ENCODE peak calls at places on chromosomes 3 and 15, in ten cellular contexts. R is H9, B is SJSA1, L is A549, A is IMR-90, O is RWPE2, H is GM23248, Q is heart right ventricle, C is ovary, Z is tibial artery. I is an unnamed sample. For H3K9me3, the result is how much of the 10 kb centered on the place peaks cover.

GRCh38 chr15:55800216-55800615 is 57.3 kb upstream of the PRTG start:
- DNase-seq in R (no peak), B (no peak), L (no peak), A (no peak), O (no peak), H (no peak), Q (no peak), C (no peak), Z (no peak), I (no peak)

GRCh38 chr3:99232696-99233095 is 331.2 kb upstream of the DCBLD2 start:
- DNase-seq in R (no peak), B (no peak), L (no peak), A (peak), O (no peak), H (peak), Q (no peak), C (no peak), Z (no peak), I (no peak)

GRCh38 chr15:70275461-70276138 is 177.9 kb upstream of the TLE3 start:
- DNase-seq in R (no peak), B (no peak), L (no peak), A (no peak), O (peak), H (no peak), Q (no peak), C (no peak), Z (peak), I (no peak)

GRCh38 chr15:90004671-90005070 is 3.5 kb downstream of the ZNF710 start:
- DNase-seq in R (no peak), B (peak), L (peak), A (peak), O (peak), H (peak), Q (no peak), C (no peak), Z (no peak), I (no peak)

GRCh38 chr3:46899151-46900006 is 21.9 kb downstream of the PTH1R start:
- DNase-seq in R (no peak), B (no peak), L (no peak), A (no peak), O (peak), H (no peak), Q (no peak), C (no peak), Z (peak), I (peak)

GRCh38 chr3:9036327-9037112 is 73.2 kb upstream of the RAD18 start:
- DNase-seq in R (no peak), B (peak), L (no peak), A (peak), O (no peak), H (peak), Q (peak), C (peak), Z (peak), I (peak)

GRCh38 chr3:53169045-53169831 is 8.2 kb downstream of the PRKCD start:
- DNase-seq in R (peak), B (no peak), L (no peak), A (no peak), O (no peak), H (no peak), Q (no peak), C (no peak), Z (no peak), I (no peak)

GRCh38 chr3:189573004-189573403 is 58.2 kb upstream of the TP63 start:
- DNase-seq in R (no peak), B (no peak), L (no peak), A (no peak), O (no peak), H (peak), Q (no peak), C (no peak), Z (no peak), I (no peak)

GRCh38 chr3:12601072-12601471 is 44.2 kb downstream of the MKRN2 start:
- DNase-seq in R (no peak), B (no peak), L (peak), A (no peak), O (no peak), H (no peak), Q (no peak), C (no peak), Z (no peak), I (no peak)

GRCh38 chr3:536417-536813 is 339.9 kb downstream of the CHL1 start:
- DNase-seq in R (no peak), B (no peak), L (no peak), A (no peak), O (no peak), H (peak), Q (no peak), C (no peak), Z (no peak), I (no peak)
- H3K9me3 ChIP-seq in R (under half), B (under half), L (under half), A (under half), O (under half), H (under half), Q (under half), C (under half), Z (under half), I (under half)

GRCh38 chr15:68682906-68683490 is 104.2 kb downstream of the CORO2B start:
- DNase-seq in R (no peak), B (no peak), L (no peak), A (no peak), O (no peak), H (no peak), Q (no peak), C (no peak), Z (peak), I (no peak)
- H3K9me3 ChIP-seq in R (under half), B (under half), L (under half), A (under half), O (under half), H (under half), Q (under half), C (under half), Z (under half), I (under half)

GRCh38 chr3:195595778-195596531 is 12.2 kb upstream of the APOD start:
- DNase-seq in R (no peak), B (no peak), L (no peak), A (no peak), O (peak), H (no peak), Q (no peak), C (no peak), Z (peak), I (no peak)
- H3K9me3 ChIP-seq in R (under half), B (under half), L (under half), A (under half), O (under half), H (under half), Q (under half), C (under half), Z (under half), I (under half)

GRCh38 chr3:6468589-6468988 is 392.3 kb upstream of the GRM7 start:
- DNase-seq in R (no peak), B (no peak), L (no peak), A (no peak), O (no peak), H (no peak), Q (no peak), C (no peak), Z (no peak), I (no peak)
- H3K9me3 ChIP-seq in R (under half), B (under half), L (under half), A (under half), O (under half), H (under half), Q (under half), C (under half), Z (under half), I (under half)

DNA sequence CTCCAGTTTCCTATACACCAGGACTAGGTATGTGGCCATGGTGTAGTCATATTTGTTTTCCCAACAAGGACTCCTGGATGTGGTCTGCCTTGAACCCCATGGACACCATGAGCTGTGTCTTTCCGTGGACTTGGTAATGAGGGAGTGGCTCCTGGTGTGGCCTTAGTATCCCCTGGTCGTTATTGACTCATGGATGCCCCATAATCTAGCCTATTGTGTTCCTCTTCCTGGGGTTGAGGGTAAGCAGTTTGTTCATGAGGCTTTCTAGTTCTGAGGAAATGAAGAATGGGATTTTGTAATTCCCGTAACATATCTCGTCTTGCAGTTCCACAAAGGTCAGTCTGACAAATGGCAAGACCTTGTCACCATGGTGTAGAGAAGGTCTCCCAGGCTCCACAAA is 22.5 kb downstream of the RAB7A start:
- DNase-seq in R (no peak), B (no peak), L (no peak), A (no peak), O (no peak), H (no peak), Q (no peak), C (no peak), Z (no peak), I (no peak)
- H3K9me3 ChIP-seq in R (under half), B (under half), L (under half), A (under half), O (under half), H (under half), Q (under half), C (under half), Z (under half), I (under half)

GRCh38 chr3:175940243-175940642 is 1081.1 kb downstream of the NAALADL2 start:
- DNase-seq in R (no peak), B (no peak), L (no peak), A (peak), O (no peak), H (peak), Q (no peak), C (no peak), Z (no peak), I (no peak)
- H3K9me3 ChIP-seq in R (under half), B (under half), L (under half), A (under half), O (under half), H (under half), Q (under half), C (under half), Z (under half), I (half or more)

GRCh38 chr15:59963322-59963721 is 40.8 kb upstream of the FOXB1 start:
- DNase-seq in R (no peak), B (no peak), L (no peak), A (no peak), O (no peak), H (no peak), Q (no peak), C (no peak), Z (no peak), I (no peak)

GRCh38 chr15:59963925-59964324 is 40.2 kb upstream of the FOXB1 start:
- DNase-seq in R (no peak), B (no peak), L (no peak), A (no peak), O (no peak), H (no peak), Q (no peak), C (no peak), Z (no peak), I (no peak)

GRCh38 chr15:59958288-59958687 is 45.8 kb upstream of the FOXB1 start:
- DNase-seq in R (no peak), B (no peak), L (no peak), A (no peak), O (no peak), H (no peak), Q (no peak), C (no peak), Z (no peak), I (no peak)

GRCh38 chr15:59965741-59966140 is 38.4 kb upstream of the FOXB1 start:
- DNase-seq in R (no peak), B (no peak), L (no peak), A (no peak), O (no peak), H (no peak), Q (no peak), C (no peak), Z (no peak), I (no peak)

DNA sequence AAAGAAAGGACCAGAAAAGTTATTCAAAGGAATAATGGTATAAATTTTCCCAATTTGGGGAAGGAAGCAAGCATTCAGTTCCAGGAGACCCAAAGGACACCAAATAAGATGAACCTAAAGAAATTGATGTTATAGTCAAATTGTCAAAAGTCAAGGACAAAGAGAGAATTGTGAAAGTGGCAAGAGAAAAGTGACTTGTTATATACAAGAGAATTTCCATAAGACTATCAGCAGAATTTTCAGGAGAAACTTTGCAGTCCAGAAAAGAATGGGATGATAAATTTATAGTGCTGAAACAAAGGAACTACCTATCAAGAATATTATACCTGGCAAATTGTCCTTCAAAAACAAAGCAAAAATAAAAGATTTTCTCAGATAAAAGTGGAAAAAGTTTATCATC is 43.8 kb upstream of the FOXB1 start:
- DNase-seq in R (no peak), B (no peak), L (no peak), A (no peak), O (no peak), H (no peak), Q (no peak), C (no peak), Z (no peak), I (no peak)
- H3K9me3 ChIP-seq in R (under half), B (under half), L (under half), A (under half), O (under half), H (under half), Q (half or more), C (under half), Z (under half), I (half or more)

GRCh38 chr15:25106209-25106608 is 151.4 kb downstream of the SNRPN start:
- DNase-seq in R (no peak), B (no peak), L (no peak), A (no peak), O (no peak), H (no peak), Q (no peak), C (no peak), Z (no peak), I (no peak)
- H3K9me3 ChIP-seq in R (under half), B (under half), L (under half), A (under half), O (under half), H (under half), Q (half or more), C (under half), Z (half or more), I (half or more)

DNA sequence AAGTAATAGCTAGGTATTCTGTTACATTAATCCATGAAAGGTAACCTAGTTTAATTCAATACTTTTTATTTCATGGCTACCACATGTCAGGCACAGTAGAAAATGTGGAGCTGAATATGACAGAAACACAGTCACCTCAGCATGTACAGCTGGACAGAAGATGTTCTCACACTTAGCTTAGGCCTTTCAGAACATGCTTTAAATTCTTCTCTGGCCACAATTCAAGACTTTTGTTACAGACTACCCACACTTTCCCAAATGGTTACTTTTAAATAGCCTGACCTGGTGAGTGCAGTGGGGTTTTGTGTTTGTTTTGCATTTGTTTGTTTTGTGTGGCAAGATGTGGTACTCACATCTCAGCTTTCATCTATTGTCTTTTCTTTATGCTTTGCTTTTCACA is 1079.5 kb downstream of the IGSF11 start:
- DNase-seq in R (no peak), B (peak), L (no peak), A (peak), O (no peak), H (peak), Q (no peak), C (no peak), Z (no peak), I (no peak)
- H3K9me3 ChIP-seq in R (under half), B (under half), L (under half), A (under half), O (under half), H (under half), Q (under half), C (under half), Z (under half), I (under half)

GRCh38 chr15:25250906-25251622 is 187.8 kb downstream of the UBE3A start:
- DNase-seq in R (peak), B (no peak), L (no peak), A (no peak), O (peak), H (no peak), Q (no peak), C (peak), Z (peak), I (peak)

GRCh38 chr15:25248583-25249235 is 190.1 kb downstream of the UBE3A start:
- DNase-seq in R (peak), B (no peak), L (no peak), A (no peak), O (peak), H (no peak), Q (no peak), C (peak), Z (peak), I (peak)

GRCh38 chr15:25247418-25248030 is 191.3 kb downstream of the UBE3A start:
- DNase-seq in R (peak), B (no peak), L (no peak), A (no peak), O (no peak), H (no peak), Q (no peak), C (no peak), Z (peak), I (no peak)

GRCh38 chr15:25250011-25250596 is 188.7 kb downstream of the UBE3A start:
- DNase-seq in R (no peak), B (no peak), L (no peak), A (no peak), O (no peak), H (no peak), Q (no peak), C (peak), Z (peak), I (peak)

GRCh38 chr15:25249236-25250010 is 189.4 kb downstream of the UBE3A start:
- DNase-seq in R (peak), B (no peak), L (no peak), A (no peak), O (peak), H (no peak), Q (no peak), C (peak), Z (peak), I (no peak)
- H3K9me3 ChIP-seq in R (half or more), B (under half), L (under half), A (half or more), O (under half), H (under half), Q (under half), C (under half), Z (half or more), I (half or more)